ENCODE peak calls at places on chromosomes 1 and 21, in six cellular contexts. V is epithelial cell of proximal tubule, T is fibroblast of pulmonary artery, A is neural progenitor cell, Y is neural crest cell, U is mucosa of descending colon. P is an unnamed sample.

GRCh38 chr1:146049436-146049835 is 27.9 kb upstream of the HJV start:
- DNase-seq in Y (no peak), V (no peak), T (no peak), A (no peak), U (no peak), P (no peak)

GRCh38 chr1:241838831-241839365 is 9.1 kb upstream of the EXO1 start:
- DNase-seq in V (no peak), Y (no peak), T (no peak), A (no peak), U (no peak), P (no peak)

GRCh38 chr1:19315378-19316206 is 3.5 kb downstream of the SLC66A1 start:
- DNase-seq in V (no peak), U (no peak), Y (no peak), A (no peak), T (peak; percentile 47), P (peak; percentile 68)

GRCh38 chr1:226203693-226204092 is 17.2 kb upstream of the ACBD3 start:
- DNase-seq in T (no peak), V (no peak), U (no peak), Y (no peak), A (no peak), P (no peak)

GRCh38 chr1:174058639-174059038 is 36.5 kb upstream of the RC3H1 start:
- DNase-seq in T (no peak), U (no peak), Y (no peak), V (no peak), A (no peak), P (no peak)

GRCh38 chr1:246161626-246162025 is 345.5 kb downstream of the SMYD3 start:
- DNase-seq in U (no peak), Y (no peak), A (no peak), T (peak; percentile 81), V (no peak), P (no peak)

GRCh38 chr1:196590959-196591358 is 17.3 kb downstream of the KCNT2 start:
- DNase-seq in U (no peak), V (no peak), Y (no peak), T (no peak), A (no peak), P (no peak)

GRCh38 chr1:26280333-26281042 is 602 bp downstream of the SH3BGRL3 start:
- DNase-seq in Y (no peak), U (peak; percentile 60), T (no peak), V (no peak), A (no peak), P (peak; percentile 58)

GRCh38 chr1:207904377-207904902 is 6.5 kb downstream of the CD34 start:
- DNase-seq in Y (no peak), A (no peak), T (no peak), V (no peak), U (no peak), P (no peak)

GRCh38 chr1:60994369-60994768 is 88.0 kb upstream of the NFIA start:
- DNase-seq in Y (no peak), T (no peak), V (no peak), A (no peak), U (no peak), P (no peak)

GRCh38 chr1:45516465-45516864 is 5.2 kb downstream of the PRDX1 start:
- DNase-seq in V (no peak), Y (no peak), T (no peak), A (no peak), U (no peak), P (no peak)

GRCh38 chr1:227312364-227313025 is 5.8 kb downstream of the CDC42BPA start:
- DNase-seq in A (no peak), Y (no peak), T (peak; percentile 13), U (no peak), V (no peak), P (no peak)

GRCh38 chr1:11505591-11506538 is 26.9 kb downstream of the DISP3 start:
- DNase-seq in Y (no peak), T (no peak), A (no peak), V (no peak), U (no peak), P (no peak)

GRCh38 chr21:39694750-39695149 is 50.2 kb upstream of the IGSF5 start:
- DNase-seq in V (no peak), Y (no peak), A (no peak), U (no peak), T (no peak), P (no peak)

GRCh38 chr1:24379733-24380315 is 33.8 kb downstream of the STPG1 start:
- DNase-seq in Y (no peak), U (no peak), A (no peak), V (no peak), T (peak; percentile 56), P (no peak)

GRCh38 chr1:15328785-15329480 is 80.8 kb upstream of the EFHD2 start:
- DNase-seq in Y (no peak), T (peak; percentile 88), V (no peak), U (no peak), A (no peak), P (no peak)

GRCh38 chr1:218665216-218665615 is 320.1 kb downstream of the TGFB2 start:
- DNase-seq in A (no peak), V (no peak), U (peak; percentile 14), T (peak; percentile 76), Y (no peak), P (no peak)

GRCh38 chr1:224722838-224723237 is 106.7 kb downstream of the CNIH3 start:
- DNase-seq in T (no peak), U (no peak), Y (no peak), V (no peak), A (no peak), P (no peak)

GRCh38 chr1:52365091-52365745 is 787 bp downstream of the CC2D1B start:
- DNase-seq in U (peak; percentile 61), T (peak; percentile 60), A (peak; percentile 44), V (peak; percentile 18), Y (no peak), P (peak; percentile 77)

GRCh38 chr1:112546076-112546475 is 37.3 kb downstream of the WNT2B start:
- DNase-seq in T (no peak), Y (no peak), U (no peak), A (no peak), V (peak; percentile 61), P (no peak)

GRCh38 chr1:230105754-230106625 is 39.0 kb downstream of the GALNT2 start:
- DNase-seq in U (no peak), V (peak; percentile 95), Y (no peak), T (peak; percentile 92), A (no peak), P (no peak)

GRCh38 chr1:87171199-87171598 is 157.5 kb upstream of the LMO4 start:
- DNase-seq in A (no peak), T (no peak), V (no peak), Y (no peak), U (no peak), P (no peak)

GRCh38 chr1:181704556-181704955 is 221.2 kb downstream of the CACNA1E start:
- DNase-seq in U (no peak), Y (peak; percentile 5), A (peak; percentile 52), T (no peak), V (no peak), P (no peak)

GRCh38 chr1:206969090-206969489 is 1.2 kb downstream of the FCAMR start:
- DNase-seq in Y (no peak), V (no peak), U (peak; percentile 84), T (no peak), A (no peak), P (no peak)

GRCh38 chr1:95282496-95282850 is 48.5 kb downstream of the RWDD3 start:
- DNase-seq in V (no peak), A (no peak), U (no peak), T (no peak), Y (no peak), P (no peak)

GRCh38 chr1:95286479-95286878 is 52.5 kb downstream of the RWDD3 start:
- DNase-seq in Y (no peak), A (peak; percentile 23), T (no peak), U (no peak), V (no peak), P (no peak)

GRCh38 chr1:95284420-95284819 is 50.4 kb downstream of the RWDD3 start:
- DNase-seq in Y (no peak), V (no peak), U (no peak), A (no peak), T (no peak), P (no peak)

GRCh38 chr1:95278173-95278988 is 44.4 kb downstream of the RWDD3 start:
- DNase-seq in T (no peak), Y (no peak), A (no peak), U (no peak), V (no peak), P (no peak)

DNA sequence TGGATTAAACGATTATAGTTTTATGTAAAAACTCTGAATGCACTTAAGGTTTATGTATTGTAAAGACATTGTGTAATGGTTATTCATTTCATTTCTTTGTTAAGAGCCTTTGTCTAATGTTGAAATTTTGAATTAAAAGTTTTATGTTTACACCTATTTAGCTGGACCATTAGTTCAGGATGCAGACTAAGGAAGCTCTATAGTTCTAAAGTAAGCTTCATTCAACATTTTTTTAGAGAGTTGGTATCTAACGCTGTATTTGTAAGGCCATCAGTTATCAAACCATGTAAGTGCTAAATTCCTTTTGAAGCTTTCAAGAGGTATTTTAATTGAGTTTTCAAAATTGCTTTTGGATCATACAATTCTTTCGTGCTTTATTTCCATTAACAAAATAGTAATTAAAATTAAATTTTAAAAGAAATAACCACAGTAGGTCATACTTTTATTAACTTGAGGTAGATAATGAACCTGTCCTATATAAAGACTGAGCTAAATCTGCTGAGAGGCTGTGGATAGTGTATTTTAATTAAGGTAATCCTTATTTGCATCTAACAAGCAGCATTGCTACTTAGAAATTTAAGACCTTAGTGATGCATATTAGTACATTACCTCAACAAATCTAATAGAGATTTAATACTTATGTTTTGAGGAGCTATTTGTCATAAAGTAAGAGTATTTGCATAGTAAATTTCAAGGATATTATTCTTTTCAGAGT is 47.9 kb downstream of the RWDD3 start:
- DNase-seq in U (no peak), V (no peak), A (no peak), T (no peak), Y (no peak), P (no peak)
- TF ChIP-seq CTCF in U (no peak), V (no peak), A (no peak), T (no peak), Y (no peak), P (no peak)

GRCh38 chr1:77783141-77783540 is 3.7 kb downstream of the MIGA1 start:
- DNase-seq in U (no peak), Y (no peak), A (no peak), V (no peak), T (no peak), P (no peak)
- TF ChIP-seq CTCF in U (no peak), Y (no peak), A (no peak), V (no peak), T (no peak), P (no peak)

GRCh38 chr1:233172201-233172600 is 123.3 kb downstream of the PCNX2 start:
- DNase-seq in V (no peak), A (no peak), Y (no peak), U (peak; percentile 31), T (peak; percentile 72), P (no peak)
- TF ChIP-seq CTCF in V (peak; percentile 40), A (peak; percentile 8), Y (peak; percentile 40), U (no peak), T (peak; percentile 34), P (no peak)

GRCh38 chr1:118246646-118247045 is 61.6 kb upstream of the SPAG17 start:
- DNase-seq in Y (no peak), A (no peak), U (no peak), T (no peak), V (no peak), P (no peak)

GRCh38 chr1:118250232-118250631 is 65.2 kb upstream of the SPAG17 start:
- DNase-seq in V (no peak), U (no peak), Y (no peak), T (peak; percentile 21), A (peak; percentile 29), P (no peak)

GRCh38 chr1:118243269-118243668 is 58.2 kb upstream of the SPAG17 start:
- DNase-seq in T (no peak), A (no peak), V (no peak), Y (no peak), U (no peak), P (no peak)

GRCh38 chr1:118249641-118250040 is 64.6 kb upstream of the SPAG17 start:
- DNase-seq in A (peak; percentile 32), V (no peak), Y (no peak), T (no peak), U (no peak), P (no peak)

GRCh38 chr1:118247593-118247992 is 62.6 kb upstream of the SPAG17 start:
- DNase-seq in T (peak; percentile 10), Y (no peak), U (peak; percentile 4), A (peak; percentile 60), V (no peak), P (peak; percentile 31)
- TF ChIP-seq CTCF in T (peak; percentile 46), Y (peak; percentile 37), U (no peak), A (peak; percentile 57), V (peak; percentile 69), P (peak; percentile 66)

P was measured in WERI-Rb-1.